ENCODE peak calls at places on chromosomes 16 and 17, in six cellular contexts. D is gastrocnemius medialis, Y is prostate gland, N is SK-N-SH, Z is psoas muscle, U is A549. M is an unnamed sample. For H3K4me1, the result is how much of the 10 kb centered on the place peaks cover.

GRCh38 chr16:83970430-83970815 is 2.4 kb downstream of the NECAB2 start:
- DNase-seq in D (no peak), Y (no peak), N (no peak), Z (no peak), U (no peak), M (no peak)

GRCh38 chr17:6435051-6435450 is at the start of gene AIPL1:
- DNase-seq in D (no peak), Y (no peak), N (no peak), Z (no peak), U (no peak), M (no peak)

GRCh38 chr16:55444754-55445485 is 34.1 kb upstream of the MMP2 start:
- DNase-seq in D (no peak), Y (no peak), N (no peak), Z (peak), U (no peak), M (peak)

GRCh38 chr17:68302666-68303065 is 11.4 kb downstream of the ARSG start:
- DNase-seq in D (no peak), Y (no peak), N (no peak), Z (no peak), U (no peak), M (no peak)

GRCh38 chr16:88968589-88969280 is 8.3 kb downstream of the CBFA2T3 start:
- DNase-seq in D (no peak), Y (no peak), N (no peak), Z (no peak), U (no peak), M (no peak)

GRCh38 chr17:63039899-63040602 is 74.0 kb downstream of the TANC2 start:
- DNase-seq in D (no peak), Y (no peak), N (no peak), Z (no peak), U (peak), M (no peak)

GRCh38 chr17:50909765-50910661 is 43.9 kb upstream of the TOB1 start:
- DNase-seq in D (no peak), Y (no peak), N (no peak), Z (no peak), U (no peak), M (no peak)

GRCh38 chr16:79381552-79382042 is 218.9 kb downstream of the MAF start:
- DNase-seq in D (peak), Y (no peak), N (no peak), Z (no peak), U (no peak), M (no peak)

GRCh38 chr16:57098188-57098841 is 5.9 kb downstream of the CPNE2 start:
- DNase-seq in D (no peak), Y (no peak), N (no peak), Z (no peak), U (no peak), M (no peak)

GRCh38 chr16:87395181-87395842 is 3.2 kb downstream of the MAP1LC3B start:
- DNase-seq in D (no peak), Y (no peak), N (no peak), Z (no peak), U (no peak), M (no peak)

GRCh38 chr17:32288600-32288999 is 23.0 kb downstream of the RHBDL3 start:
- DNase-seq in D (no peak), Y (no peak), N (no peak), Z (no peak), U (no peak), M (no peak)

GRCh38 chr17:80337195-80337895 is 76.7 kb downstream of the RNF213 start:
- DNase-seq in D (no peak), Y (no peak), N (no peak), Z (no peak), U (no peak), M (no peak)

GRCh38 chr17:27535975-27536374 is 79.7 kb downstream of the KSR1 start:
- DNase-seq in D (no peak), Y (no peak), N (no peak), Z (no peak), U (no peak), M (no peak)

GRCh38 chr17:61395983-61396585 is 3.6 kb upstream of the TBX2 start:
- DNase-seq in D (no peak), Y (no peak), N (no peak), Z (no peak), U (no peak), M (no peak)

GRCh38 chr17:61202564-61202963 is 197.1 kb upstream of the TBX2 start:
- DNase-seq in D (no peak), Y (no peak), N (no peak), Z (no peak), U (peak), M (no peak)

GRCh38 chr16:58863042-58863441 is 128.9 kb upstream of the GOT2 start:
- DNase-seq in D (no peak), Y (no peak), N (no peak), Z (no peak), U (no peak), M (no peak)

GRCh38 chr17:83179378-83179777 is 100.0 kb downstream of the METRNL start:
- DNase-seq in D (no peak), Y (no peak), N (no peak), Z (no peak), U (no peak), M (no peak)

GRCh38 chr16:11348737-11349598 is 3.7 kb downstream of the RMI2 start:
- DNase-seq in D (no peak), Y (no peak), N (no peak), Z (no peak), U (no peak), M (no peak)

GRCh38 chr17:39846205-39846604 is 17.9 kb downstream of the IKZF3 start:
- DNase-seq in D (no peak), Y (no peak), N (no peak), Z (no peak), U (no peak), M (no peak)

GRCh38 chr16:84941916-84942315 is 69.4 kb downstream of the ZDHHC7 start:
- DNase-seq in D (no peak), Y (no peak), N (no peak), Z (no peak), U (no peak), M (no peak)

GRCh38 chr17:46031920-46032319 is 32.9 kb downstream of the STH start:
- DNase-seq in D (no peak), Y (no peak), N (no peak), Z (no peak), U (no peak), M (no peak)

GRCh38 chr16:72989203-72989991 is 58.5 kb downstream of the ZFHX3 start:
- DNase-seq in D (peak), Y (peak), N (no peak), Z (no peak), U (no peak), M (no peak)

GRCh38 chr16:55567382-55567781 is 898 bp downstream of the CAPNS2 start:
- DNase-seq in D (no peak), Y (peak), N (no peak), Z (no peak), U (no peak), M (no peak)

GRCh38 chr16:13036600-13036999 is 135.2 kb downstream of the SHISA9 start:
- DNase-seq in D (no peak), Y (peak), N (no peak), Z (no peak), U (peak), M (peak)

GRCh38 chr16:49687603-49688002 is 168.3 kb downstream of the ZNF423 start:
- DNase-seq in D (no peak), Y (no peak), N (no peak), Z (no peak), U (no peak), M (no peak)

GRCh38 chr16:82192665-82193064 is 22.6 kb upstream of the MPHOSPH6 start:
- DNase-seq in D (no peak), Y (no peak), N (no peak), Z (no peak), U (no peak), M (no peak)

GRCh38 chr16:3259097-3259496 is 2.7 kb upstream of the MEFV start:
- DNase-seq in D (peak), Y (no peak), N (no peak), Z (no peak), U (no peak), M (peak)

GRCh38 chr17:53191878-53192277 is 630.8 kb upstream of the KIF2B start:
- DNase-seq in D (no peak), Y (no peak), N (no peak), Z (no peak), U (no peak), M (no peak)

GRCh38 chr17:1186214-1186820 is 6.5 kb upstream of the ABR start:
- DNase-seq in D (no peak), Y (no peak), N (no peak), Z (no peak), U (no peak), M (no peak)

GRCh38 chr17:82357394-82357793 is 1.7 kb upstream of the TEX19 start:
- DNase-seq in D (no peak), Y (no peak), N (no peak), Z (no peak), U (no peak), M (no peak)

GRCh38 chr17:37088913-37089312 is 140.2 kb downstream of the AATF start:
- DNase-seq in D (no peak), Y (no peak), N (peak), Z (no peak), U (no peak), M (no peak)

GRCh38 chr17:64358261-64358788 is 32.3 kb downstream of the PECAM1 start:
- DNase-seq in D (no peak), Y (no peak), N (no peak), Z (no peak), U (no peak), M (no peak)

DNA sequence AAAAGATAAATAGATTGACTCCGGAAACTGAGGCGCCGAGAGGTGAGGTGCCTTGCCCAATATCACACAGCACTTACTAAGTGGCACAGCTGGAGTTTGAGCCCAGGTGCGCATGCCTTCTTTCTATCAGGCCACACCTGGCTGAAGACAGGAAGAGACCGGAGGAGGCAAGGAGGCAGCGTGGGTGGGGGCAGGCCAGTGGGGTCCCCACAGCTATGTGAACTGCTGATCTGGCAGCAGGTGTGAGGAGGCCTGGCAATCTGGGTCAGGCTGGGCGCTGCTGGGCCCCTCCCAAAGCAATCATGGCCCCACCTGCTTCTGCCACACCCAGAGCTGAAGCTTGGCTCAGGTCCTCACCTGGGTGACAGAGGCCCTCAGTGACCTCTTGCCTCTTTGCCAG is 1.9 kb upstream of the GDPD3 start:
- DNase-seq in D (no peak), Y (no peak), N (no peak), Z (no peak), U (no peak), M (no peak)
- H3K4me1 ChIP-seq in D (under half), Y (under half), N (under half), Z (under half), U (under half), M (under half)

GRCh38 chr17:57956311-57957119 is 1.3 kb upstream of the CUEDC1 start:
- DNase-seq in D (no peak), Y (no peak), N (peak), Z (no peak), U (no peak), M (no peak)

GRCh38 chr17:57953219-57953618 is 2.0 kb downstream of the CUEDC1 start:
- DNase-seq in D (no peak), Y (no peak), N (no peak), Z (no peak), U (no peak), M (no peak)

GRCh38 chr17:57954421-57955182 is 610 bp downstream of the CUEDC1 start:
- DNase-seq in D (peak), Y (peak), N (peak), Z (peak), U (peak), M (peak)

GRCh38 chr17:57955183-57955952 is at the start of gene CUEDC1:
- DNase-seq in D (peak), Y (peak), N (peak), Z (peak), U (peak), M (peak)

DNA sequence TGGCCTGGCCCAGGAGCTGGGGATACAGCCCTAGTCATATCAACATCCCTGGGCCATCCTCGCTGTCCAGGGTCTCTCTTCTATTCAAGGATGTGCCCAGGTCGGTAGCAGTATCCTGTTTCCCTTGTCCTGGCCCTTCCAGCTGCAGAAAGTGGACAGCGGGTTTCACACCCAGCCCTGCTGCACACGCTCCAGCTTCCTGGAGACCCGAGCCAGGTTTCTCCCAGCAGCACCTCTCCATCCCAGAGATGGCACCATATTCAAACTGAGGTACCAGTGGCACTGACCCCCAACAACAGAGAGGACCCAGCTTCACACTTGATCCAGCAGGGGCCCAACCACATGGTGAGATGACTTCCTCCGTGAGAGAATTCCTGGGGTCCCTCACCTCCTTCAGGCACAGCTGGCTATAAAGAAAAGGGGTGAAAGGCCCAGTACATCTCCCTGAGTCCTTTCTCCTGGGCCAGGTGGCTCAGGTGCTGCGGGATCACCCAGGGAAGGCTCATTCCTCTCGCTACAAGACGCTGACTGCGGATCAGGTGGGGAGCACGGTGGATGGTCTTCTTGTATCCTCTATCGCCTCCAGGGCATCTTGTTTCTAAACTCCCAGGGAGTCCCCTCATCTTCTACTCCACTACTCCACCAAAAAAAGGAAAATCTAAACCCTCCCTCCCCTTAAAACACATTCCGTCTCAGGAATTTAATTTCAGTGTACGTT is 1.4 kb downstream of the CUEDC1 start:
- DNase-seq in D (no peak), Y (no peak), N (no peak), Z (no peak), U (no peak), M (no peak)
- H3K4me3 ChIP-seq in D (peak), Y (peak), N (peak), Z (peak), U (peak), M (peak)

DNA sequence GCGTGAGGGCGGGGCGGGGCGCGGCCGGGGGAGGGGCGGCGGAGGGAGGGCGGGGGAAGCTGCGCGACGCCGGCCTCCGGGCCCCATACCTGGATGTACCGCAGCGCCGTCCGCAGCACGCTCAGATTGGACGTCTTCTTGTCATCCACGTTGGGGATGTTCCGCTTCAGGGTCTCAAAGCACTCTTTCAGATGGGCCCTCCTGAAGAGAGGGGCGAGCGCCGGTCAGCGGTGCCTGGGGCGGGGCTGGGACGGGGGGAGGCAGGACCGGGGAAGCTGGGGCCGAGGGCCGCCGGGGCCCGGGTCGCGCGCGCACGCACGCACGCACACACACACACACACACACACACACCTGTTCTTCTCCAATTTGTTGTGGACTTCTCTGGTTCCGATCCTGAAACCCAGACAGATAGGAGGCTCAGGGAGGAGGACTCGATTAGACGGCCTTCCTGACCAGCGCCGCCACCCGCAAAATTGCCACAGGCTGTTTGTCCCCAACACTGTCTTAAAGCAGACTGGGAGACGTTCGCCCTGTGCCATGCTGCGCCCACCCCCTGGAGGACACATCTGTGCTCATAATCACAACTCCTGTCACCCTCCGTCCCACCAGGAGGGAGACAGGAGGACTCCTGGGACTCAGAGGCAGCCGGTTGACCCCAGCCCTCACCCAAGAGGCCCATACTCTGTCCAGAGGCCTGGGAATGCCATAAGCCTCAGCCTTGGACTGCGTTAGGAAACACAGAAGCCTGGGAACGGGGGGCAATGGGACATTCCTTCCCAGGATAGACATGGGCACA is 6.7 kb downstream of the MNT start:
- DNase-seq in D (no peak), Y (no peak), N (peak), Z (peak), U (no peak), M (no peak)
- H3K4me1 ChIP-seq in D (half or more), Y (half or more), N (under half), Z (half or more), U (half or more), M (half or more)

DNA sequence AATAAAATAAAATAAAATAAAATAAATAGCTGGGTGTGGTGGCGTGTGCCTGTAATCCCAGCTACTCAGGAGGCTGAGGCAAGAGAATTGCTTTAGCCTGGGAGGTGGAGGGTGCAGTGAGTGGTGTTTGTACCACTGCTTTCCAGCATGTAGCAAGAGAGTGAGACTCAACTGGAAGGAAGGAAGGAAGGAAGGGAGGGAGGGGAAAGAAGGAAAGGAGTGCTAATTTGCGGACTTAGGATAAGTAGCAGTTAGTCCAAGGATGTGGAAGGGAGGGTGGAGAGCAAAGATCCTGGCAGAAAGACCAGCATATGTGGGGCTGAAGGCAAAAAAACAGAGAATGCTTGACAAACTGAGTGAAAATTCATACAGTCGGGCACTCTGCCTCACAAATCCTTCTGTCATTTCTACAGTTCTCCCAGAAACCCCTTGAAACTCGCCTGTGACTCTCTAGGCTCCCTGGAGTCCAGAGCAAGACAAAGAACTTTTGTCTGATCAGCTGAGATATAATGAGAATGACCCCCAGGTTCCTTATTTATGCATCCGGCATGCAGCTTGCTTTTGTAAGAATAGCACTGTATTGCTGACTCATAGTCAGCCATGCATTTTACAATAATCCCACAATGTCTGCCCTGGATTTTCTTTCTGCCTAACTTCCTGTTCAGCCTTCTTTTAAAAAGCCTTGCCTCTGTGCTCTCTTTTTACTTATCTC is 31.5 kb downstream of the CDK5RAP3 start:
- DNase-seq in D (no peak), Y (no peak), N (no peak), Z (no peak), U (peak), M (no peak)
- H3K4me3 ChIP-seq in D (no peak), Y (no peak), N (no peak), Z (no peak), U (no peak), M (no peak)

DNA sequence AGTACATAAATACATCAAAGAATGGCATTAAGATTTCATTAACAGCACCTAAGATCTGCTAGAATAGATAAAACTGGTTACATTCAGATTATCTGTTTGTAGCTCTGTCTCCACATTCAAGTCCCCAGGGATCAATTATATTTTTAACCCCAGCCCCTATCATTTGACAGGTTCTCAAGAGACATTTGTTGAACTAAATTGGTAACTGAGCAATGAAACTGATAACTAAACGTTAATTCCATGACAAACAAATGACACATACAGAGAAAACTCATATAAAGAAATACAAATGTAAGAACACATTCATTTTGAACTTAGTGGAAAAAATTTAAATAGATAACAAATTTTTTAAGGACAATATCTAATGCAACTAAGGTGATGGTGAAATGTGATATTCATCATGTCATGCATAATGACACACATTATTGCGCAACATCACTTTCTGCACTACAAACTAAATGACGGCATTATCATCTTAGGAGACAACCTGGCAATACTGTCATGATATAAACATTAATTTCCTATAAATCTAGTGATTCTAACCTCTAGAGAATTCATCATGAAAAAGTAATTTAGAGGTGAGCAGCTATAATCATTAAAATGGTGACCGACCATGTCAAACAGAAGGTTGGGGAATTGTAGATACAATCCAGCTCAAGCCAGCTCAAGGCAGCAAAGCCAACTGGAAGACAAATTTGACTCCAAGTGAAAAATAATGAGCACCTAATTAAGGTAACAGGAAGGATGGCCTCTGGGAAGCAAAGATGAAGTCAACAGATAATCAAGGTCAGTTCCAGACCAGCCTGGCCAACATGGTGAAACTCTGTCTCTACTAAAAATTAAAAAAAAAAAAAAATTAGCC is 9.5 kb downstream of the ARHGAP17 start:
- DNase-seq in D (no peak), Y (no peak), N (no peak), Z (no peak), U (no peak), M (no peak)
- H3K4me1 ChIP-seq in D (half or more), Y (under half), N (under half), Z (half or more), U (under half), M (half or more)